ENCODE peak calls at places on chromosomes 4 and X, in five cellular contexts. One of them, this sample, is unnamed.

GRCh38 chr4:26326791-26327190 is 6.0 kb downstream of the RBPJ start:
- DNase-seq in neural progenitor cell: no peak
- DNase-seq in iPS DF 6.9: no peak
- DNase-seq in SJSA1: peak; percentile 65
- DNase-seq in cardiac muscle cell: no peak
- DNase-seq in this sample: no peak

GRCh38 chr4:108466936-108467902 is 153.2 kb upstream of the RPL34 start:
- DNase-seq in neural progenitor cell: no peak
- DNase-seq in iPS DF 6.9: no peak
- DNase-seq in SJSA1: no peak
- DNase-seq in cardiac muscle cell: no peak
- DNase-seq in this sample: no peak

GRCh38 chr4:46818604-46819003 is 90.4 kb downstream of the COX7B2 start:
- DNase-seq in neural progenitor cell: no peak
- DNase-seq in iPS DF 6.9: no peak
- DNase-seq in SJSA1: no peak
- DNase-seq in cardiac muscle cell: no peak
- DNase-seq in this sample: no peak

GRCh38 chr4:48902266-48902665 is 4.3 kb downstream of the OCIAD2 start:
- DNase-seq in neural progenitor cell: no peak
- DNase-seq in iPS DF 6.9: no peak
- DNase-seq in SJSA1: no peak
- DNase-seq in cardiac muscle cell: no peak
- DNase-seq in this sample: no peak

GRCh38 chr4:7547368-7548040 is 112.8 kb upstream of the PSAPL1 start:
- DNase-seq in neural progenitor cell: no peak
- DNase-seq in iPS DF 6.9: no peak
- DNase-seq in SJSA1: no peak
- DNase-seq in cardiac muscle cell: no peak
- DNase-seq in this sample: no peak

GRCh38 chr4:40621592-40622512 is 7.8 kb downstream of the RBM47 start:
- DNase-seq in neural progenitor cell: no peak
- DNase-seq in iPS DF 6.9: no peak
- DNase-seq in SJSA1: peak; percentile 48
- DNase-seq in cardiac muscle cell: no peak
- DNase-seq in this sample: peak; percentile 87

GRCh38 chr4:181264908-181265307 is 978.3 kb upstream of the TENM3 start:
- DNase-seq in neural progenitor cell: peak; percentile 55
- DNase-seq in iPS DF 6.9: no peak
- DNase-seq in SJSA1: no peak
- DNase-seq in cardiac muscle cell: peak; percentile 29
- DNase-seq in this sample: no peak

GRCh38 chr4:80311130-80311529 is 24.4 kb upstream of the CFAP299 start:
- DNase-seq in neural progenitor cell: no peak
- DNase-seq in iPS DF 6.9: no peak
- DNase-seq in SJSA1: no peak
- DNase-seq in cardiac muscle cell: no peak
- DNase-seq in this sample: no peak

GRCh38 chr4:101421393-101421792 is 74.1 kb upstream of the PPP3CA start:
- DNase-seq in neural progenitor cell: no peak
- DNase-seq in iPS DF 6.9: no peak
- DNase-seq in SJSA1: no peak
- DNase-seq in cardiac muscle cell: no peak
- DNase-seq in this sample: no peak

GRCh38 chr4:23324291-23324690 is 565.6 kb downstream of the PPARGC1A start:
- DNase-seq in neural progenitor cell: no peak
- DNase-seq in iPS DF 6.9: no peak
- DNase-seq in SJSA1: no peak
- DNase-seq in cardiac muscle cell: no peak
- DNase-seq in this sample: no peak

GRCh38 chr4:184588893-184589292 is 60.4 kb downstream of the CASP3 start:
- DNase-seq in neural progenitor cell: no peak
- DNase-seq in iPS DF 6.9: no peak
- DNase-seq in SJSA1: no peak
- DNase-seq in cardiac muscle cell: no peak
- DNase-seq in this sample: no peak

GRCh38 chr4:89482926-89483595 is 175.5 kb upstream of the GPRIN3 start:
- DNase-seq in neural progenitor cell: no peak
- DNase-seq in iPS DF 6.9: no peak
- DNase-seq in SJSA1: no peak
- DNase-seq in cardiac muscle cell: no peak
- DNase-seq in this sample: no peak

GRCh38 chrX:46382595-46382994 is 162.6 kb downstream of the ZNF674 start:
- DNase-seq in neural progenitor cell: no peak
- DNase-seq in iPS DF 6.9: no peak
- DNase-seq in SJSA1: no peak
- DNase-seq in cardiac muscle cell: no peak
- DNase-seq in this sample: no peak

GRCh38 chr4:92969650-92970370 is 666.0 kb downstream of the GRID2 start:
- DNase-seq in neural progenitor cell: no peak
- DNase-seq in iPS DF 6.9: no peak
- DNase-seq in SJSA1: no peak
- DNase-seq in cardiac muscle cell: no peak
- DNase-seq in this sample: no peak

GRCh38 chr4:158042591-158043030 is 130.2 kb downstream of the GASK1B start:
- DNase-seq in neural progenitor cell: no peak
- DNase-seq in iPS DF 6.9: no peak
- DNase-seq in SJSA1: no peak
- DNase-seq in cardiac muscle cell: no peak
- DNase-seq in this sample: no peak

GRCh38 chrX:10199212-10199611 is 42.4 kb downstream of the CLCN4 start:
- DNase-seq in neural progenitor cell: no peak
- DNase-seq in iPS DF 6.9: no peak
- DNase-seq in SJSA1: no peak
- DNase-seq in cardiac muscle cell: no peak
- DNase-seq in this sample: no peak

GRCh38 chr4:72084587-72085011 is 52.8 kb downstream of the NPFFR2 start:
- DNase-seq in neural progenitor cell: no peak
- DNase-seq in iPS DF 6.9: no peak
- DNase-seq in SJSA1: no peak
- DNase-seq in cardiac muscle cell: peak; percentile 34
- DNase-seq in this sample: no peak

GRCh38 chrX:100648601-100649417 is 4.8 kb downstream of the SRPX2 start:
- DNase-seq in neural progenitor cell: peak; percentile 45
- DNase-seq in iPS DF 6.9: no peak
- DNase-seq in SJSA1: no peak
- DNase-seq in cardiac muscle cell: no peak
- DNase-seq in this sample: no peak

GRCh38 chr4:87530868-87531267 is 1.7 kb upstream of the SPARCL1 start:
- DNase-seq in neural progenitor cell: no peak
- DNase-seq in iPS DF 6.9: no peak
- DNase-seq in SJSA1: no peak
- DNase-seq in cardiac muscle cell: no peak
- DNase-seq in this sample: no peak

GRCh38 chr4:2413821-2414610 is 4.4 kb downstream of the ZFYVE28 start:
- DNase-seq in neural progenitor cell: peak; percentile 5
- DNase-seq in iPS DF 6.9: no peak
- DNase-seq in SJSA1: no peak
- DNase-seq in cardiac muscle cell: no peak
- DNase-seq in this sample: no peak

GRCh38 chrX:72297953-72298730 is 7.6 kb downstream of the CITED1 start:
- DNase-seq in neural progenitor cell: peak; percentile 41
- DNase-seq in iPS DF 6.9: no peak
- DNase-seq in SJSA1: no peak
- DNase-seq in cardiac muscle cell: no peak
- DNase-seq in this sample: no peak

GRCh38 chr4:129403848-129404247 is 307.9 kb downstream of the C4orf33 start:
- DNase-seq in neural progenitor cell: no peak
- DNase-seq in iPS DF 6.9: no peak
- DNase-seq in SJSA1: no peak
- DNase-seq in cardiac muscle cell: no peak
- DNase-seq in this sample: no peak

GRCh38 chrX:13069771-13070410 is 25.5 kb upstream of the FAM9C start:
- DNase-seq in neural progenitor cell: no peak
- DNase-seq in iPS DF 6.9: no peak
- DNase-seq in SJSA1: no peak
- DNase-seq in cardiac muscle cell: no peak
- DNase-seq in this sample: no peak

GRCh38 chrX:15882704-15883539 is 28.3 kb upstream of the AP1S2 start:
- DNase-seq in neural progenitor cell: no peak
- DNase-seq in iPS DF 6.9: no peak
- DNase-seq in SJSA1: no peak
- DNase-seq in cardiac muscle cell: peak; percentile 59
- DNase-seq in this sample: no peak

GRCh38 chr4:5772528-5773270 is 61.7 kb downstream of the EVC start:
- DNase-seq in neural progenitor cell: no peak
- DNase-seq in iPS DF 6.9: no peak
- DNase-seq in SJSA1: no peak
- DNase-seq in cardiac muscle cell: no peak
- DNase-seq in this sample: no peak

GRCh38 chrX:53458082-53458481 is 23.9 kb upstream of the HSD17B10 start:
- DNase-seq in neural progenitor cell: no peak
- DNase-seq in iPS DF 6.9: no peak
- DNase-seq in SJSA1: no peak
- DNase-seq in cardiac muscle cell: no peak
- DNase-seq in this sample: no peak

GRCh38 chrX:48003367-48003757 is 427 bp downstream of the ZNF182 start:
- DNase-seq in neural progenitor cell: peak; percentile 4
- DNase-seq in iPS DF 6.9: no peak
- DNase-seq in SJSA1: no peak
- DNase-seq in cardiac muscle cell: no peak
- DNase-seq in this sample: no peak

GRCh38 chrX:73069365-73070035 is 9.8 kb downstream of the PABPC1L2A start:
- DNase-seq in neural progenitor cell: no peak
- DNase-seq in iPS DF 6.9: no peak
- DNase-seq in SJSA1: no peak
- DNase-seq in cardiac muscle cell: no peak
- DNase-seq in this sample: no peak

GRCh38 chr4:148778980-148779675 is 336.9 kb upstream of the NR3C2 start:
- DNase-seq in neural progenitor cell: no peak
- DNase-seq in iPS DF 6.9: no peak
- DNase-seq in SJSA1: no peak
- DNase-seq in cardiac muscle cell: no peak
- DNase-seq in this sample: no peak

GRCh38 chr4:11597506-11597905 is 168.8 kb upstream of the HS3ST1 start:
- DNase-seq in neural progenitor cell: no peak
- DNase-seq in iPS DF 6.9: no peak
- DNase-seq in SJSA1: no peak
- DNase-seq in cardiac muscle cell: no peak
- DNase-seq in this sample: no peak
- H3K9me3 ChIP-seq in neural progenitor cell: no peaks in the 10 kb centered on the region
- H3K9me3 ChIP-seq in iPS DF 6.9: no peaks in the 10 kb centered on the region
- H3K9me3 ChIP-seq in SJSA1: no peaks in the 10 kb centered on the region
- H3K9me3 ChIP-seq in cardiac muscle cell: no peaks in the 10 kb centered on the region
- H3K9me3 ChIP-seq in this sample: no peaks in the 10 kb centered on the region

GRCh38 chr4:84965558-84966381 is 720 bp downstream of the WDFY3 start:
- DNase-seq in neural progenitor cell: peak; percentile 83
- DNase-seq in iPS DF 6.9: no peak
- DNase-seq in SJSA1: peak; percentile 51
- DNase-seq in cardiac muscle cell: peak; percentile 74
- DNase-seq in this sample: no peak

GRCh38 chr4:84962102-84962501 is 4.4 kb downstream of the WDFY3 start:
- DNase-seq in neural progenitor cell: peak; percentile 18
- DNase-seq in iPS DF 6.9: no peak
- DNase-seq in SJSA1: no peak
- DNase-seq in cardiac muscle cell: no peak
- DNase-seq in this sample: no peak

GRCh38 chr4:84967292-84967651 is 782 bp upstream of the WDFY3 start:
- DNase-seq in neural progenitor cell: no peak
- DNase-seq in iPS DF 6.9: no peak
- DNase-seq in SJSA1: no peak
- DNase-seq in cardiac muscle cell: no peak
- DNase-seq in this sample: no peak

GRCh38 chr4:84966382-84967291 is at the start of gene WDFY3:
- DNase-seq in neural progenitor cell: peak; percentile 92
- DNase-seq in iPS DF 6.9: peak; percentile 73
- DNase-seq in SJSA1: peak; percentile 89
- DNase-seq in cardiac muscle cell: peak; percentile 85
- DNase-seq in this sample: peak; percentile 53

GRCh38 chr4:84964995-84965557 is 1.4 kb downstream of the WDFY3 start:
- DNase-seq in neural progenitor cell: no peak
- DNase-seq in iPS DF 6.9: no peak
- DNase-seq in SJSA1: no peak
- DNase-seq in cardiac muscle cell: no peak
- DNase-seq in this sample: no peak
- H3K4me1 ChIP-seq in neural progenitor cell: peaks cover 17% of the 10 kb centered on the region
- H3K4me1 ChIP-seq in iPS DF 6.9: no peaks in the 10 kb centered on the region
- H3K4me1 ChIP-seq in SJSA1: peaks cover 9% of the 10 kb centered on the region
- H3K4me1 ChIP-seq in cardiac muscle cell: peaks cover 9% of the 10 kb centered on the region
- H3K4me1 ChIP-seq in this sample: no peaks in the 10 kb centered on the region

DNA sequence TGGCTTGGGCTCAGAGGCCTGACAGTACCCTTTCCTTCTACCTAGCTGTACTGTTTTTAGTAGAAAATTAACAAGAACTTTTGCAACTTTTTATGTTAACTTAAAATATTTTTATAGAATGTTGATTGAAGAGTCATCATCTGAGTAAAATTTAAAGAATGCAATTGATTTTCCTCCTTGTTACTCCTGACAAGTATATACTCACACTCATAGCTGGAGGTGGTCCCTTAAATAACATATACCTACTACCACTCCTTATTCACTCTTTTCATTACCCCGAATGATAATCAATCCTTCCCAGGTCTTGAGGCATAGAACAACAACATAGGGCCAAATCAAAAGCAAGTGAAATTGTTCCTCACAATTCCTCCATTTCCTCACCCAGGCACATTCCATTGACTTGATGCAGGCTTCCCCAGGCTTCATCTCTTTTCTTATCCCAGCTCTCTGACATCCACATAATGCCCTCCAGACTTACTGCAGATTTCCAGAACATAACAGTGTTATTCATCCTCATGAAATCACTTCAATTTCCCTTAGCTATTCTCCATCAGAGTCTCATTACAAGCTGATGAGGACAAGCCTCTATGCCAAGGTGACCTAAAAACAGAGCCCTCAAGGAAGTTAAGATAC is 73.2 kb upstream of the ANXA10 start:
- DNase-seq in neural progenitor cell: no peak
- DNase-seq in iPS DF 6.9: no peak
- DNase-seq in SJSA1: no peak
- DNase-seq in cardiac muscle cell: no peak
- DNase-seq in this sample: no peak
- H3K9me3 ChIP-seq in neural progenitor cell: no peaks in the 10 kb centered on the region
- H3K9me3 ChIP-seq in iPS DF 6.9: no peaks in the 10 kb centered on the region
- H3K9me3 ChIP-seq in SJSA1: no peaks in the 10 kb centered on the region
- H3K9me3 ChIP-seq in cardiac muscle cell: no peaks in the 10 kb centered on the region
- H3K9me3 ChIP-seq in this sample: no peaks in the 10 kb centered on the region

DNA sequence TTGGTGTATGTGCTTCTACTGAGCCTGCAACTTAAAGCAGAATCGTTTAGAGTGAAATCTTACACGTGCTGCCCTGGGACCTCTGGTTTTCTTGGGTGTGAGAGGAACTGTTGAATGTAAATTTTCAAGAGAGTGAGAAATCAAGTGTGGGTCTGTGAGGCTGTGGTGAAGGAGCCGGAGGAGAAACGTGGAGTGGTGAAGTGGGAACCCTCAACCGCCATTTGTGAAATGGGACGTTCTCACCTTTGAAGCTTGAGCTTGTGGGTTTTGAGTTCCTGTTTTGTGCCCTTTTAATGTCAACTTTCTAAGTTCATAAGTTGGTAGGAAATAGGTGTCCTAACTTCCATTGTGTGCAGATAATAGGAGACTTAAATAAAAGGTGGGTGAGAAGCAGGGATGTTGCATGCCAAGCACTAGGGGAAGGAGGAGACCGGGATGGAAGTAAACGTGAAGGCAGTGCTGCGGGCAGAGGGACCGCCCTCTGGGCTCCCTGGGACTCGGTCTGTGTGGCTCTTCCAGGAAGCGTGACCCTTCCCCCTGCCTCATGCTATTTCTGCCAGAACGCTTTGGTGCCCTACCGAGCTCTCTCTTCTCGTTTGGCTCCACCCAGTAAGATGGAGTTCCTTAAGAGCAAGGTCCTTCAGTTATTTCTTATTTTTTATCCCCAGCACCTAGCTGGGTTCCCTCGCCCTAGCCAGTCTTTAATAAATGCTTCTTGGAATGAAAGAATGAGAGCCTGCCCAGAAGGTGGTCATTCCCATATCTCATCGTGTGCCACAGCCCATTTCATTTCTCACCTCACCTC is 56.0 kb downstream of the TMEM131L start:
- DNase-seq in neural progenitor cell: no peak
- DNase-seq in iPS DF 6.9: no peak
- DNase-seq in SJSA1: no peak
- DNase-seq in cardiac muscle cell: no peak
- DNase-seq in this sample: no peak
- H3K4me1 ChIP-seq in neural progenitor cell: peaks cover 30% of the 10 kb centered on the region
- H3K4me1 ChIP-seq in iPS DF 6.9: peaks cover 2% of the 10 kb centered on the region
- H3K4me1 ChIP-seq in SJSA1: peaks cover 9% of the 10 kb centered on the region
- H3K4me1 ChIP-seq in cardiac muscle cell: no peaks in the 10 kb centered on the region
- H3K4me1 ChIP-seq in this sample: peaks cover 3% of the 10 kb centered on the region